ENCODE peak calls at places on chromosome 10, in nine cellular contexts. D is spleen; N is stomach; V is fibroblast of the aortic adventitia; S is CD8-positive, alpha-beta T cell; M is fibroblast of mammary gland; I is K562; G is tibial nerve; J is foreskin fibroblast. P is an unnamed sample.

GRCh38 chr10:49642311-49642710 is 28.5 kb downstream of the CHAT start:
- DNase-seq in I (no peak), V (no peak), M (no peak), G (no peak), S (no peak), D (no peak), J (no peak), N (no peak), P (no peak)

GRCh38 chr10:81820418-81820817 is 54.6 kb upstream of the NRG3 start:
- DNase-seq in N (no peak), I (no peak), S (no peak), J (peak), V (no peak), G (no peak), D (no peak), M (no peak), P (peak)

GRCh38 chr10:114265392-114266053 is 26.5 kb downstream of the VWA2 start:
- DNase-seq in I (no peak), V (peak), N (no peak), M (peak), D (no peak), G (peak), J (peak), S (no peak), P (no peak)

GRCh38 chr10:79494871-79495270 is 17.5 kb upstream of the EIF5AL1 start:
- DNase-seq in N (no peak), J (no peak), G (no peak), S (no peak), D (no peak), I (no peak), M (no peak), V (no peak), P (no peak)

GRCh38 chr10:108850138-108850854 is 1073.0 kb downstream of the XPNPEP1 start:
- DNase-seq in J (no peak), D (no peak), G (no peak), I (no peak), N (no peak), V (no peak), S (no peak), M (no peak), P (no peak)

GRCh38 chr10:69728335-69728861 is 73.3 kb upstream of the COL13A1 start:
- DNase-seq in V (peak), M (peak), I (no peak), S (no peak), J (peak), G (no peak), D (no peak), N (no peak), P (peak)

GRCh38 chr10:35153723-35154122 is 27.1 kb downstream of the CREM start:
- DNase-seq in V (peak), J (no peak), N (no peak), G (no peak), I (no peak), S (no peak), M (no peak), D (no peak), P (no peak)

GRCh38 chr10:74379474-74379873 is 228.5 kb downstream of the ADK start:
- DNase-seq in D (no peak), S (no peak), V (no peak), M (no peak), I (no peak), N (no peak), G (no peak), J (no peak), P (no peak)

GRCh38 chr10:25933653-25934608 is at the start of gene MYO3A:
- DNase-seq in J (no peak), I (no peak), S (no peak), N (no peak), G (no peak), D (peak), V (no peak), M (no peak), P (no peak)

GRCh38 chr10:24897326-24897926 is 55.0 kb downstream of the PRTFDC1 start:
- DNase-seq in D (no peak), S (no peak), N (no peak), J (peak), G (no peak), V (peak), I (peak), M (no peak), P (no peak)

GRCh38 chr10:24894309-24894708 is 58.1 kb downstream of the PRTFDC1 start:
- DNase-seq in V (peak), S (no peak), N (no peak), I (no peak), D (no peak), J (peak), G (no peak), M (peak), P (no peak)

GRCh38 chr10:24893127-24893526 is 59.3 kb downstream of the PRTFDC1 start:
- DNase-seq in V (peak), G (no peak), D (no peak), J (peak), N (no peak), I (no peak), M (peak), S (no peak), P (no peak)

GRCh38 chr10:24891823-24892222 is 60.6 kb downstream of the PRTFDC1 start:
- DNase-seq in I (no peak), D (no peak), V (peak), G (no peak), J (peak), N (no peak), S (no peak), M (peak), P (no peak)

DNA sequence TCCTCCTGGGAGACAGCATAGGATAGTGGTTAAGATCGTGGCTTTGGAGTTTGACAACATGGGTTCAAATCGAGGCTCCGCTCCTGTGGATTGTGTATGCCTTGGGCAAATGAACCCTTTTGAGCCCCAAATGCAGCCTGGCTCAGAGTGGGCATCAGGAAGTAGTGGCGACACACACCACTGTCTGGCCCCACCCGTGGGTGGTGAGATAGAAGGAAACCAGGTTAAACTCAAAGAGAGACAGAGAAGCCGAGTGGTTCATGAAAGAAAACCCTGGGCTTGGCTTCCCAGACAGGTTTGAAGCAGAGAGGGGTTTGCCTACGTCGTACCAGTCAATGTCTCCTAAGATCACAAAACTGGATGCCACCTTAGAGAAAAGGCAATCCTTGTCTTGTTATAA is 57.7 kb downstream of the PRTFDC1 start:
- DNase-seq in M (no peak), D (no peak), J (no peak), N (no peak), G (no peak), I (no peak), S (peak), V (no peak), P (no peak)
- H3K4me3 ChIP-seq in M (no peak), D (no peak), J (no peak), N (no peak), G (no peak), I (no peak), S (no peak), V (no peak), P (no peak)

DNA sequence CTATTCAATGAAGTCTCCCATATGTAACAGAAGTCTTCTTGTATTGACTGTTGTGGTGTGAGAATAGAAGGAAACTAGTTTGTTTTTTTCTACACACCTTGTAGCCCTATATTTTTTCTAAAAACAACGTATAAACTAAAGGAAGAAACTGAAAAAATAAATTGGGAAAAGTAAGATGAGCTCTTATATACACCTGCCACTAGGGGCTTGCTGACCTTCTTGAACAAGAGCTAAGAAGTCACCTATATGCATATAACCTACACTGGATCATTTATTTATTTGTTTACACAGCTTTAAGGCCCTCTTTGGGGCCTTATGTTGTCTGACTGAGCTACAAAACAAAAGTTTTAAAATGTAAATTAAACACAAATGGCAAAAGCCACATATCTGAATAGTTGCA is 383.0 kb downstream of the HPSE2 start:
- DNase-seq in I (peak), M (peak), N (no peak), G (no peak), S (no peak), D (no peak), J (peak), V (no peak), P (no peak)
- TF ChIP-seq CTCF in I (peak), M (peak), N (no peak), G (no peak), S (no peak), D (no peak), J (no peak), V (no peak), P (no peak)

DNA sequence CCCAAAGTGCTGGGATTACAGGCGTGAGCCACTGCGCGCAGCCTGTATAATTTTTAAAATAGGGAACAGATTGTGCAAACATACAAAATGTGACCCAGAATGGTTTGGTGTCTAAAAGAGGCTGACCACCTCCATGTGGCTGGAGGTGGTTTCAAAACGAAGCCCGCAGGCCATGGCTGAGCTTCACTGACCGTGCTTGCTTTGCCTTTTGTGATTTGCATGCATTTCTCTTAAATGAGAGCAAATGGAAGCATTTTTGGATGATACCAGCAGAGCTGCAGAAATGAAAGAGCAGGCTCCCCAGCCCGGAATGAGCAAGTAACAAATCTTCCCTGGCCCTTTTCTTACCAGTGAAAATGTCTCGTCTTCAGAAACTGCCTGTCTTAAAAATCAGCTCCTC is 239.9 kb downstream of the CAMK1D start:
- DNase-seq in G (no peak), M (no peak), J (peak), N (no peak), D (no peak), I (no peak), S (no peak), V (no peak), P (no peak)
- H3K4me3 ChIP-seq in G (no peak), M (no peak), J (no peak), N (no peak), D (no peak), I (no peak), S (no peak), V (no peak), P (no peak)

GRCh38 chr10:86261933-86262665 is 104.5 kb downstream of the GRID1 start:
- DNase-seq in D (peak), N (peak), J (no peak), S (no peak), I (peak), M (no peak), G (no peak), V (no peak), P (no peak)
- TF ChIP-seq CTCF in D (no peak), N (peak), J (no peak), S (no peak), I (peak), M (no peak), G (no peak), V (no peak), P (peak)

GRCh38 chr10:103513383-103514060 is 20.0 kb downstream of the NEURL1 start:
- DNase-seq in M (no peak), N (no peak), D (peak), I (peak), J (no peak), S (no peak), G (no peak), V (no peak), P (no peak)

GRCh38 chr10:103510046-103510685 is 16.7 kb downstream of the NEURL1 start:
- DNase-seq in J (no peak), S (no peak), G (no peak), D (no peak), V (no peak), N (no peak), M (no peak), I (no peak), P (no peak)

GRCh38 chr10:103512591-103513382 is 19.3 kb downstream of the NEURL1 start:
- DNase-seq in J (no peak), M (no peak), N (peak), S (no peak), V (no peak), D (no peak), I (no peak), G (no peak), P (no peak)

GRCh38 chr10:103512166-103512565 is 18.7 kb downstream of the NEURL1 start:
- DNase-seq in D (peak), M (no peak), V (no peak), S (no peak), I (no peak), G (no peak), N (no peak), J (no peak), P (no peak)

GRCh38 chr10:103510791-103511757 is 17.6 kb downstream of the NEURL1 start:
- DNase-seq in M (no peak), I (no peak), N (no peak), V (no peak), D (peak), S (no peak), J (no peak), G (no peak), P (no peak)
- H3K4me3 ChIP-seq in M (no peak), I (no peak), N (no peak), V (no peak), D (no peak), S (no peak), J (no peak), G (no peak), P (no peak)

GRCh38 chr10:3027866-3028265 is 39.5 kb upstream of the PFKP start:
- DNase-seq in M (no peak), V (no peak), D (no peak), J (no peak), I (no peak), N (no peak), S (no peak), G (no peak), P (no peak)
- TF ChIP-seq CTCF in M (no peak), V (no peak), D (no peak), J (no peak), I (no peak), N (no peak), S (no peak), G (no peak), P (no peak)